ENCODE peak calls at places on chromosomes 7 and 10, in nine cellular contexts. V is dorsolateral prefrontal cortex; M is transverse colon; I is lower leg skin; S is HCEC 1CT; O is stimulated activated CD4-positive, alpha-beta T cell treated with anti-CD3 and anti-CD28 coated beads, Interleukin-2, amount 100 ng/mL, for 24 hours; B is mesenchymal stem cell; X is NCI-H1092; C is H7. T is an unnamed sample.

GRCh38 chr7:114658188-114658587 is 243.6 kb downstream of the FOXP2 start:
- DNase-seq in C (no peak), S (no peak), M (no peak), X (no peak), O (no peak), I (no peak), B (no peak), V (no peak), T (no peak)

GRCh38 chr10:100485336-100485735 is 22.5 kb downstream of the WNT8B start:
- DNase-seq in B (no peak), M (no peak), X (no peak), C (peak), S (no peak), O (no peak), I (peak), V (no peak), T (peak)

GRCh38 chr10:89873047-89873446 is 171.7 kb downstream of the KIF20B start:
- DNase-seq in M (no peak), S (no peak), V (no peak), X (no peak), O (no peak), B (no peak), I (no peak), C (no peak), T (no peak)

GRCh38 chr10:103449208-103450144 is 2.7 kb downstream of the CALHM2 start:
- DNase-seq in X (no peak), I (no peak), C (peak), O (no peak), B (no peak), S (no peak), M (no peak), V (peak), T (no peak)

GRCh38 chr10:30040597-30040996 is 18.8 kb downstream of the JCAD start:
- DNase-seq in B (no peak), O (no peak), X (no peak), I (peak), M (no peak), S (no peak), C (no peak), V (no peak), T (no peak)

GRCh38 chr7:46653848-46654247 is 732.8 kb upstream of the IGFBP3 start:
- DNase-seq in S (no peak), O (no peak), V (no peak), X (no peak), I (no peak), M (no peak), C (no peak), B (no peak), T (no peak)

GRCh38 chr7:47666164-47666862 is 84.4 kb upstream of the TNS3 start:
- DNase-seq in M (no peak), B (no peak), S (peak), X (no peak), I (no peak), V (no peak), C (no peak), O (no peak), T (no peak)

GRCh38 chr7:6556196-6556595 is 4.9 kb upstream of the GRID2IP start:
- DNase-seq in B (no peak), S (no peak), C (peak), X (no peak), O (no peak), V (no peak), I (no peak), M (peak), T (peak)

GRCh38 chr10:6145979-6146432 is 56.7 kb upstream of the PFKFB3 start:
- DNase-seq in O (no peak), B (no peak), X (no peak), C (no peak), V (peak), I (no peak), S (no peak), M (no peak), T (no peak)

T was measured in GM23338.